ENCODE peak calls at places on chromosomes 7 and 10, in seven cellular contexts. P is mucosa of descending colon, I is osteoblast, Y is neural crest cell, A is cardiac fibroblast, L is AG04450, D is choroid plexus epithelial cell. E is an unnamed sample.
A peak's percentile ranks its signal among the peaks of the same experiment; 100 is the strongest.

GRCh38 chr10:114061794-114062193 is 18.1 kb downstream of the ADRB1 start:
- DNase-seq in P (no peak), I (no peak), Y (no peak), A (no peak), L (no peak), D (no peak), E (peak; percentile 76)

GRCh38 chr10:97327348-97328294 is 6.9 kb downstream of the FRAT2 start:
- DNase-seq in P (peak; percentile 42), I (no peak), Y (no peak), A (no peak), L (no peak), D (no peak), E (no peak)

GRCh38 chr7:108358553-108358952 is 97.7 kb downstream of the NRCAM start:
- DNase-seq in P (peak; percentile 9), I (no peak), Y (no peak), A (peak; percentile 86), L (peak; percentile 6), D (peak; percentile 94), E (no peak)

GRCh38 chr10:118951218-118951617 is 78.3 kb upstream of the NANOS1 start:
- DNase-seq in P (no peak), I (no peak), Y (no peak), A (no peak), L (no peak), D (no peak), E (no peak)

GRCh38 chr7:127879436-127879835 is 151.8 kb downstream of the LRRC4 start:
- DNase-seq in P (no peak), I (no peak), Y (no peak), A (no peak), L (no peak), D (peak; percentile 35), E (no peak)

GRCh38 chr7:151238190-151238810 is 6.0 kb downstream of the CHPF2 start:
- DNase-seq in P (no peak), I (peak; percentile 72), Y (no peak), A (no peak), L (no peak), D (no peak), E (no peak)

GRCh38 chr10:3324572-3324971 is 152.0 kb upstream of the PITRM1 start:
- DNase-seq in P (no peak), I (no peak), Y (no peak), A (no peak), L (no peak), D (no peak), E (no peak)

GRCh38 chr10:95346715-95347401 is 56.1 kb upstream of the PDLIM1 start:
- DNase-seq in P (no peak), I (no peak), Y (no peak), A (peak; percentile 42), L (no peak), D (peak; percentile 63), E (no peak)

GRCh38 chr10:11167233-11167979 is 149.7 kb downstream of the CELF2 start:
- DNase-seq in P (no peak), I (no peak), Y (no peak), A (no peak), L (no peak), D (no peak), E (no peak)

GRCh38 chr7:21028186-21028989 is 241.7 kb upstream of the SP8 start:
- DNase-seq in P (peak; percentile 44), I (no peak), Y (peak; percentile 20), A (no peak), L (no peak), D (peak; percentile 1), E (no peak)

GRCh38 chr7:87463982-87464381 is 11.5 kb downstream of the ABCB4 start:
- DNase-seq in P (no peak), I (no peak), Y (no peak), A (no peak), L (no peak), D (no peak), E (no peak)
- TF ChIP-seq CTCF in P (no peak), I (no peak), Y (no peak), A (no peak), L (no peak), D (no peak), E (no peak)

DNA sequence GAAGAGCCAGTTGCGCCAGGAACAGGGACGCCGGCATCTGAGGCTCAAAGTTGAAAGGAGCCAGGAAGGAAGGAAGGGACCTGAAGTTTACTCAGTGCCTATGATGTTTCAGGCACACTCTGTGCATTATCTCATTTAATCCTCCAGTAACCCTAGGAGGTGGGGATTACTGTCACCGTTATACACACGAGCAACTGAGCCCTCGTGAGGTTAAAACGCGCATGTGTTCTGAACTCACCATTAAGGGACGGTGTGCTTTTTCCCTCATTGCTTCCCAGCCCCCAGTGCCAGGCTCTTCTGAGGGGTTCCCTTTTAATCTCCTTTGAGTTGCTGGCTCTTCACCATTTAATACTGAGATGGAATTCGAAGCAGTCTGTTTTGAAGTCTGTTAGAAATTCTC is 102.1 kb downstream of the TAX1BP1 start:
- DNase-seq in P (no peak), I (peak; percentile 72), Y (no peak), A (no peak), L (no peak), D (peak; percentile 46), E (no peak)
- TF ChIP-seq CTCF in P (no peak), I (peak; percentile 5), Y (no peak), A (no peak), L (no peak), D (peak; percentile 5), E (no peak)

GRCh38 chr7:32479574-32480200 is 10.5 kb downstream of the LSM5 start:
- DNase-seq in P (peak; percentile 51), I (peak; percentile 71), Y (peak; percentile 28), A (peak; percentile 77), L (peak; percentile 43), D (peak; percentile 83), E (no peak)
- TF ChIP-seq CTCF in P (peak; percentile 56), I (peak; percentile 92), Y (peak; percentile 85), A (peak; percentile 94), L (peak; percentile 94), D (peak; percentile 97), E (peak; percentile 73)

DNA sequence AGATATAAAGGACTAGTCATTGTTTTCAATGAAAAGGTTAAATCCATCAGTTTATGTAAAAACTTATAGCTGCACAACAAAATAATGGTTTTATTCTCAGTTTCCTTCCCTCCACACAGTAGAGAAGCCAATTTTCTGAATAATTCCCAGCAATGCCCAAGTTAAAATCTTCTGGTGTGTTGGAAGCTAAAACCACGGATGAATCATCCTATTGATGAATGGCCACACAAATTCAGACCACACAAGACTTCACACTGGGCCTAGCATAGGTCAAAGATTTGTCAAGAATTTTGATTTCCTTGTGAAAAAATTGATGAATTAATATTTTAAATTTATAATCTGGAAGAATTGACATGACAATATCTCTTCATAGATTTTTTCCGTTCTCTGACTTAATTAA is 617.6 kb downstream of the INHBA start:
- DNase-seq in P (no peak), I (no peak), Y (no peak), A (no peak), L (no peak), D (peak; percentile 60), E (no peak)
- TF ChIP-seq CTCF in P (no peak), I (no peak), Y (no peak), A (no peak), L (no peak), D (no peak), E (no peak)

GRCh38 chr10:68333452-68333851 is 724 bp upstream of the PBLD start:
- DNase-seq in P (no peak), I (no peak), Y (no peak), A (no peak), L (no peak), D (no peak), E (no peak)

GRCh38 chr10:68331455-68332258 is at the start of gene HNRNPH3:
- DNase-seq in P (peak; percentile 99), I (peak; percentile 96), Y (peak; percentile 99), A (peak; percentile 99), L (peak; percentile 95), D (peak; percentile 99), E (peak; percentile 96)

GRCh38 chr10:68330852-68331454 is 911 bp upstream of the HNRNPH3 start:
- DNase-seq in P (peak; percentile 49), I (peak; percentile 10), Y (no peak), A (peak; percentile 49), L (no peak), D (peak; percentile 30), E (no peak)

GRCh38 chr10:68333058-68333395 is 299 bp upstream of the PBLD start:
- DNase-seq in P (no peak), I (no peak), Y (no peak), A (no peak), L (no peak), D (no peak), E (no peak)

GRCh38 chr10:68332259-68333057 is at the start of gene PBLD:
- DNase-seq in P (peak; percentile 84), I (peak; percentile 79), Y (peak; percentile 60), A (peak; percentile 87), L (no peak), D (peak; percentile 83), E (peak; percentile 48)
- TF ChIP-seq CTCF in P (peak; percentile 20), I (peak; percentile 48), Y (peak; percentile 55), A (peak; percentile 51), L (peak; percentile 63), D (peak; percentile 71), E (peak; percentile 34)

GRCh38 chr7:114422478-114423217 is 8.0 kb downstream of the FOXP2 start:
- DNase-seq in P (peak; percentile 56), I (no peak), Y (no peak), A (no peak), L (no peak), D (no peak), E (no peak)
- TF ChIP-seq CTCF in P (no peak), I (peak; percentile 34), Y (peak; percentile 54), A (no peak), L (peak; percentile 45), D (peak; percentile 57), E (no peak)

GRCh38 chr7:102424129-102424551 is 9.2 kb upstream of the ORAI2 start:
- DNase-seq in P (no peak), I (no peak), Y (no peak), A (no peak), L (no peak), D (no peak), E (no peak)

GRCh38 chr7:102429141-102429904 is 4.1 kb upstream of the ORAI2 start:
- DNase-seq in P (no peak), I (no peak), Y (no peak), A (no peak), L (no peak), D (no peak), E (no peak)

GRCh38 chr7:102426268-102427031 is 6.9 kb upstream of the ORAI2 start:
- DNase-seq in P (peak; percentile 50), I (no peak), Y (no peak), A (no peak), L (no peak), D (no peak), E (peak; percentile 91)

GRCh38 chr7:102424787-102425218 is 8.6 kb upstream of the ORAI2 start:
- DNase-seq in P (no peak), I (no peak), Y (no peak), A (no peak), L (no peak), D (no peak), E (peak; percentile 70)

DNA sequence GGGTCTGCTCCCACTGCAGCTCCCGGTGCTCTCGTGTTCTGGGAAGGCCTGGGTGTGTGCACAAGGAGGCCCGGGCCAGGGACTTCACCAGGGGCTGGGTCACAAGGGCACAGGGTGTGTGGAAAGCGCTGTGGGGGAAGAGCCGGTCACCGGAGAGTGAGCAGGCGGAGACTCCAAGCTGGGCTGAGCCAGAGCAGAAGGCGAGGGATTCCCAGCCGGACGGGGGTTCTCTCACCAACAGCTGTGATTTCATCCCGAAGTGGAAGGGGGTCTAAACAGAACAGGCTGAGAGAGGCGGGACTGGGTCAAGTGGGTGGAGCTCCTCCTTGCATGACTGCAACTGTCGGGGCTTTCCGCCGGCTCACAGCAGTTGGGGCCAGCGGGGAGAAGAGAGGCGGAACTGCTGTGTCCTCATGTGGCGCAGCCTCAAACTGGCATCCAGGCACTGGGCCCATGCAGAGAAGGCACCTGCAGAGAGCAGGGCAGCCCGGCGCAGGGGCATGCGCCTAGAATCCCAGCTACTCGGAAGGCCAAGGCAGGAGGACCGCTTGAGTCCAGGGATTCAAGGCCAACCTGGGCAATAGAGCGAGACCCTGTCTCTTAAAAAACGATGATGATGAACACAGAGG is 7.6 kb upstream of the ORAI2 start:
- DNase-seq in P (peak; percentile 67), I (no peak), Y (no peak), A (no peak), L (no peak), D (peak; percentile 38), E (peak; percentile 93)
- TF ChIP-seq CTCF in P (no peak), I (no peak), Y (no peak), A (no peak), L (no peak), D (no peak), E (no peak)

E was measured in CD14-positive monocyte.